ENCODE peak calls at places on chromosomes 12 and 14, in six cellular contexts. One of them, this sample, is unnamed.

GRCh38 chr12:13211859-13212664 is 15.5 kb downstream of the EMP1 start:
- DNase-seq in hepatocyte: peak; percentile 83
- DNase-seq in mammary epithelial cell: no peak
- DNase-seq in H9: peak; percentile 71
- DNase-seq in BJ: no peak
- DNase-seq in sigmoid colon: peak; percentile 76
- DNase-seq in this sample: no peak

GRCh38 chr12:130796985-130797686 is 41.9 kb downstream of the STX2 start:
- DNase-seq in hepatocyte: no peak
- DNase-seq in sigmoid colon: no peak
- DNase-seq in H9: no peak
- DNase-seq in BJ: no peak
- DNase-seq in mammary epithelial cell: no peak
- DNase-seq in this sample: no peak

GRCh38 chr12:58915634-58916033 is 4.7 kb downstream of the LRIG3 start:
- DNase-seq in BJ: peak; percentile 52
- DNase-seq in sigmoid colon: peak; percentile 90
- DNase-seq in hepatocyte: peak; percentile 70
- DNase-seq in mammary epithelial cell: peak; percentile 60
- DNase-seq in H9: no peak
- DNase-seq in this sample: no peak

GRCh38 chr12:66898700-66899469 is 220.0 kb upstream of the GRIP1 start:
- DNase-seq in mammary epithelial cell: peak; percentile 17
- DNase-seq in BJ: no peak
- DNase-seq in H9: no peak
- DNase-seq in sigmoid colon: no peak
- DNase-seq in hepatocyte: no peak
- DNase-seq in this sample: no peak

GRCh38 chr12:25069221-25069620 is 120.3 kb upstream of the BCAT1 start:
- DNase-seq in mammary epithelial cell: no peak
- DNase-seq in hepatocyte: no peak
- DNase-seq in H9: no peak
- DNase-seq in BJ: no peak
- DNase-seq in sigmoid colon: no peak
- DNase-seq in this sample: no peak

GRCh38 chr12:91276529-91276928 is 93.9 kb upstream of the DCN start:
- DNase-seq in sigmoid colon: no peak
- DNase-seq in BJ: peak; percentile 11
- DNase-seq in H9: no peak
- DNase-seq in hepatocyte: no peak
- DNase-seq in mammary epithelial cell: no peak
- DNase-seq in this sample: no peak

GRCh38 chr14:89848165-89848564 is 106.4 kb downstream of the EFCAB11 start:
- DNase-seq in hepatocyte: no peak
- DNase-seq in BJ: no peak
- DNase-seq in mammary epithelial cell: no peak
- DNase-seq in H9: no peak
- DNase-seq in sigmoid colon: no peak
- DNase-seq in this sample: no peak

GRCh38 chr14:89033756-89034155 is 209.3 kb downstream of the TTC8 start:
- DNase-seq in hepatocyte: no peak
- DNase-seq in mammary epithelial cell: no peak
- DNase-seq in H9: no peak
- DNase-seq in BJ: no peak
- DNase-seq in sigmoid colon: no peak
- DNase-seq in this sample: no peak

GRCh38 chr14:74647834-74648361 is 35.9 kb upstream of the LTBP2 start:
- DNase-seq in mammary epithelial cell: peak; percentile 57
- DNase-seq in sigmoid colon: peak; percentile 61
- DNase-seq in H9: no peak
- DNase-seq in hepatocyte: no peak
- DNase-seq in BJ: no peak
- DNase-seq in this sample: no peak

GRCh38 chr12:130818381-130819247 is 20.4 kb downstream of the STX2 start:
- DNase-seq in hepatocyte: peak; percentile 78
- DNase-seq in mammary epithelial cell: peak; percentile 28
- DNase-seq in sigmoid colon: peak; percentile 79
- DNase-seq in H9: peak; percentile 95
- DNase-seq in BJ: no peak
- DNase-seq in this sample: peak; percentile 72

GRCh38 chr12:105427883-105428282 is 97.4 kb downstream of the C12orf75 start:
- DNase-seq in BJ: no peak
- DNase-seq in sigmoid colon: no peak
- DNase-seq in H9: no peak
- DNase-seq in mammary epithelial cell: peak; percentile 80
- DNase-seq in hepatocyte: no peak
- DNase-seq in this sample: no peak

GRCh38 chr12:132427177-132427725 is 62.7 kb upstream of the FBRSL1 start:
- DNase-seq in mammary epithelial cell: no peak
- DNase-seq in BJ: no peak
- DNase-seq in hepatocyte: no peak
- DNase-seq in sigmoid colon: no peak
- DNase-seq in H9: no peak
- DNase-seq in this sample: no peak

GRCh38 chr12:53967451-53968059 is 5.4 kb upstream of the HOXC11 start:
- DNase-seq in BJ: no peak
- DNase-seq in sigmoid colon: no peak
- DNase-seq in hepatocyte: no peak
- DNase-seq in H9: no peak
- DNase-seq in mammary epithelial cell: no peak
- DNase-seq in this sample: no peak

GRCh38 chr12:4274396-4274959 is 916 bp downstream of the CCND2 start:
- DNase-seq in hepatocyte: peak; percentile 40
- DNase-seq in BJ: no peak
- DNase-seq in sigmoid colon: peak; percentile 81
- DNase-seq in H9: peak; percentile 40
- DNase-seq in mammary epithelial cell: peak; percentile 51
- DNase-seq in this sample: no peak

GRCh38 chr12:75389061-75389460 is 1.8 kb upstream of the GLIPR1L2 start:
- DNase-seq in H9: no peak
- DNase-seq in hepatocyte: no peak
- DNase-seq in sigmoid colon: no peak
- DNase-seq in BJ: no peak
- DNase-seq in mammary epithelial cell: peak; percentile 62
- DNase-seq in this sample: no peak

GRCh38 chr12:19710811-19711793 is 271.8 kb downstream of the AEBP2 start:
- DNase-seq in sigmoid colon: peak; percentile 82
- DNase-seq in hepatocyte: no peak
- DNase-seq in H9: no peak
- DNase-seq in BJ: no peak
- DNase-seq in mammary epithelial cell: no peak
- DNase-seq in this sample: no peak

GRCh38 chr12:5716991-5717390 is 228.1 kb downstream of the ANO2 start:
- DNase-seq in sigmoid colon: no peak
- DNase-seq in hepatocyte: no peak
- DNase-seq in mammary epithelial cell: no peak
- DNase-seq in BJ: no peak
- DNase-seq in H9: peak; percentile 7
- DNase-seq in this sample: no peak

GRCh38 chr12:12091977-12092663 is 21.4 kb downstream of the BCL2L14 start:
- DNase-seq in sigmoid colon: no peak
- DNase-seq in mammary epithelial cell: no peak
- DNase-seq in H9: peak; percentile 49
- DNase-seq in hepatocyte: no peak
- DNase-seq in BJ: no peak
- DNase-seq in this sample: no peak

GRCh38 chr12:48512855-48513254 is 12.6 kb upstream of the OR8S1 start:
- DNase-seq in hepatocyte: no peak
- DNase-seq in H9: no peak
- DNase-seq in mammary epithelial cell: no peak
- DNase-seq in sigmoid colon: no peak
- DNase-seq in BJ: no peak
- DNase-seq in this sample: no peak

GRCh38 chr14:25461780-25462179 is 411.8 kb upstream of the STXBP6 start:
- DNase-seq in H9: peak; percentile 32
- DNase-seq in BJ: no peak
- DNase-seq in hepatocyte: no peak
- DNase-seq in mammary epithelial cell: no peak
- DNase-seq in sigmoid colon: no peak
- DNase-seq in this sample: no peak

GRCh38 chr14:57189070-57189469 is 79.6 kb downstream of the EXOC5 start:
- DNase-seq in hepatocyte: peak; percentile 38
- DNase-seq in H9: no peak
- DNase-seq in BJ: no peak
- DNase-seq in sigmoid colon: no peak
- DNase-seq in mammary epithelial cell: peak; percentile 8
- DNase-seq in this sample: no peak

GRCh38 chr12:57517187-57517586 is 3.1 kb downstream of the DDIT3 start:
- DNase-seq in mammary epithelial cell: peak; percentile 11
- DNase-seq in hepatocyte: no peak
- DNase-seq in sigmoid colon: no peak
- DNase-seq in BJ: peak; percentile 26
- DNase-seq in H9: no peak
- DNase-seq in this sample: no peak

GRCh38 chr14:52312872-52313492 is 1.1 kb upstream of the PTGER2 start:
- DNase-seq in sigmoid colon: no peak
- DNase-seq in hepatocyte: peak; percentile 5
- DNase-seq in mammary epithelial cell: no peak
- DNase-seq in BJ: no peak
- DNase-seq in H9: no peak
- DNase-seq in this sample: no peak

GRCh38 chr12:64526859-64527258 is 74.9 kb downstream of the TBK1 start:
- DNase-seq in sigmoid colon: no peak
- DNase-seq in BJ: no peak
- DNase-seq in mammary epithelial cell: no peak
- DNase-seq in H9: no peak
- DNase-seq in hepatocyte: no peak
- DNase-seq in this sample: no peak

GRCh38 chr12:120960657-120961056 is 17.7 kb upstream of the HNF1A start:
- DNase-seq in BJ: no peak
- DNase-seq in sigmoid colon: no peak
- DNase-seq in hepatocyte: no peak
- DNase-seq in mammary epithelial cell: no peak
- DNase-seq in H9: no peak
- DNase-seq in this sample: no peak

GRCh38 chr14:45650754-45651153 is 397.8 kb upstream of the MIS18BP1 start:
- DNase-seq in sigmoid colon: no peak
- DNase-seq in H9: no peak
- DNase-seq in BJ: no peak
- DNase-seq in hepatocyte: no peak
- DNase-seq in mammary epithelial cell: no peak
- DNase-seq in this sample: no peak

GRCh38 chr14:90491221-90491867 is 94.5 kb downstream of the CALM1 start:
- DNase-seq in BJ: no peak
- DNase-seq in sigmoid colon: peak; percentile 83
- DNase-seq in mammary epithelial cell: no peak
- DNase-seq in hepatocyte: peak; percentile 51
- DNase-seq in H9: no peak
- DNase-seq in this sample: peak; percentile 83

GRCh38 chr12:41683513-41683912 is 461.2 kb downstream of the GXYLT1 start:
- DNase-seq in mammary epithelial cell: no peak
- DNase-seq in sigmoid colon: no peak
- DNase-seq in BJ: no peak
- DNase-seq in H9: no peak
- DNase-seq in hepatocyte: no peak
- DNase-seq in this sample: no peak

GRCh38 chr12:41681898-41682297 is 462.8 kb downstream of the GXYLT1 start:
- DNase-seq in sigmoid colon: no peak
- DNase-seq in H9: no peak
- DNase-seq in BJ: no peak
- DNase-seq in mammary epithelial cell: no peak
- DNase-seq in hepatocyte: no peak
- DNase-seq in this sample: no peak

GRCh38 chr12:41683023-41683422 is 461.7 kb downstream of the GXYLT1 start:
- DNase-seq in hepatocyte: no peak
- DNase-seq in mammary epithelial cell: no peak
- DNase-seq in H9: no peak
- DNase-seq in BJ: no peak
- DNase-seq in sigmoid colon: no peak
- DNase-seq in this sample: no peak

GRCh38 chr12:41680155-41680554 is 464.5 kb downstream of the GXYLT1 start:
- DNase-seq in BJ: no peak
- DNase-seq in sigmoid colon: no peak
- DNase-seq in mammary epithelial cell: no peak
- DNase-seq in H9: no peak
- DNase-seq in hepatocyte: no peak
- DNase-seq in this sample: no peak

DNA sequence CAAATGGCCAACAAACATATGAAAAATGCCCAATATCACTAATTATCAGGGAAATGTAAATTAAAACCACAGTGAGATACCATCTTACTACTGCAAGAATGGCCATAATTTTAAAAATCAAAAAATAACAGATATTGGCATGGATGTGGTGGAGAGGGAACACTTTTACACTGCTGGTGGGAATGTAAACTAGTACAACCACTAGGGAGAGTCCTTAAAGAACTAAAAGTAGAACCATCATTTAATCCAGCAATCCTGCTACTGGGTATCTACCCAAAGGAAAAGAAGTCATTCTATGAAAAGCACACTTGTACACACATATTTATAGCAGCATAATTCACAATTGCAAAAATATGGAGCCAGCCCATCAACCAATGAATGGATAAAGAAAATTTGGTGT is 459.7 kb downstream of the GXYLT1 start:
- DNase-seq in H9: no peak
- DNase-seq in BJ: no peak
- DNase-seq in mammary epithelial cell: no peak
- DNase-seq in hepatocyte: no peak
- DNase-seq in sigmoid colon: no peak
- DNase-seq in this sample: no peak
- TF ChIP-seq CTCF in H9: no peak
- TF ChIP-seq CTCF in BJ: peak; percentile 53
- TF ChIP-seq CTCF in mammary epithelial cell: peak; percentile 39
- TF ChIP-seq CTCF in hepatocyte: no peak
- TF ChIP-seq CTCF in sigmoid colon: no peak
- TF ChIP-seq CTCF in this sample: no peak

GRCh38 chr14:104844306-104845032 is 20.6 kb upstream of the CEP170B start:
- DNase-seq in mammary epithelial cell: no peak
- DNase-seq in sigmoid colon: peak; percentile 61
- DNase-seq in hepatocyte: no peak
- DNase-seq in H9: peak; percentile 56
- DNase-seq in BJ: no peak
- DNase-seq in this sample: no peak
- H3K27me3 ChIP-seq in mammary epithelial cell: peaks cover 11% of the 10 kb centered on the region
- H3K27me3 ChIP-seq in sigmoid colon: peaks cover 14% of the 10 kb centered on the region
- H3K27me3 ChIP-seq in hepatocyte: peaks cover 55% of the 10 kb centered on the region
- H3K27me3 ChIP-seq in H9: no peaks in the 10 kb centered on the region
- H3K27me3 ChIP-seq in BJ: peaks cover 45% of the 10 kb centered on the region
- H3K27me3 ChIP-seq in this sample: peaks cover 8% of the 10 kb centered on the region

GRCh38 chr14:96284430-96284829 is 28.4 kb downstream of the BDKRB1 start:
- DNase-seq in BJ: no peak
- DNase-seq in hepatocyte: no peak
- DNase-seq in mammary epithelial cell: no peak
- DNase-seq in sigmoid colon: no peak
- DNase-seq in H9: no peak
- DNase-seq in this sample: no peak
- TF ChIP-seq CTCF in BJ: no peak
- TF ChIP-seq CTCF in hepatocyte: no peak
- TF ChIP-seq CTCF in mammary epithelial cell: no peak
- TF ChIP-seq CTCF in sigmoid colon: no peak
- TF ChIP-seq CTCF in H9: no peak
- TF ChIP-seq CTCF in this sample: no peak

DNA sequence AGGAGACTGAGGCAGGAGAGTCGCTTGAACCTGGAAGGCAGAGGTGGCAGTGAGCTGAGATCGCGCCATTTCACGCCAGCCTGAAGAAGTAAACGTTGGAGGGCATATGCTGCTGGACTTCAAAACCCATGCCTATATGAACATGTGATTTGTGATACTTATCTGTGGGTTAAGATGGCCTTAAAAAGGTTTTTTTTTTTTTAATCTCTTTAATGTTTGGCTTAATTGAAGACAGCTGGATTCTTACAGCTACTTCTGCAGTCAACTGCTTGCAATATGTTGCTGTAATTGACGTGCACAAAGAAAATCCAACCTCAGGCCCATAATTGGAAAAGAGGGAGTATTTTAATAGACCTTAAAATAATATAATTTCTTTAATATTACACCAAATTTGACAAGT is 1.5 kb upstream of the B3GNT4 start:
- DNase-seq in sigmoid colon: no peak
- DNase-seq in mammary epithelial cell: no peak
- DNase-seq in H9: no peak
- DNase-seq in hepatocyte: no peak
- DNase-seq in BJ: no peak
- DNase-seq in this sample: no peak
- H3K27me3 ChIP-seq in sigmoid colon: peaks cover 15% of the 10 kb centered on the region
- H3K27me3 ChIP-seq in mammary epithelial cell: no peaks in the 10 kb centered on the region
- H3K27me3 ChIP-seq in H9: peaks cover 4% of the 10 kb centered on the region
- H3K27me3 ChIP-seq in hepatocyte: peaks cover 34% of the 10 kb centered on the region
- H3K27me3 ChIP-seq in BJ: peaks cover 10% of the 10 kb centered on the region
- H3K27me3 ChIP-seq in this sample: peaks cover 23% of the 10 kb centered on the region

This sample was measured in psoas muscle.